ENCODE peak calls at places on chromosomes 7 and 10, in seven cellular contexts. O is dorsolateral prefrontal cortex, I is IMR-90, X is aorta, A is foreskin fibroblast, G is fibroblast of pulmonary artery, J is NB4. T is an unnamed sample.

GRCh38 chr7:100088621-100089457 is at the start of gene COPS6:
- DNase-seq in O (peak), I (peak), X (peak), A (peak), G (peak), J (peak), T (peak)

GRCh38 chr7:106618480-106618879 is 42.5 kb downstream of the CCDC71L start:
- DNase-seq in O (no peak), I (peak), X (no peak), A (peak), G (peak), J (no peak), T (peak)

GRCh38 chr7:81501220-81501619 is 268.6 kb downstream of the HGF start:
- DNase-seq in O (no peak), I (peak), X (no peak), A (peak), G (peak), J (peak), T (peak)

GRCh38 chr10:93468532-93469213 is 13.5 kb downstream of the MYOF start:
- DNase-seq in O (no peak), I (peak), X (no peak), A (peak), G (peak), J (no peak), T (peak)

GRCh38 chr7:115679976-115680375 is 350.6 kb downstream of the TFEC start:
- DNase-seq in O (no peak), I (peak), X (no peak), A (peak), G (peak), J (peak), T (peak)

GRCh38 chr7:90709501-90710465 is 113.7 kb downstream of the CDK14 start:
- DNase-seq in O (peak), I (peak), X (no peak), A (peak), G (peak), J (no peak), T (peak)

GRCh38 chr10:33132626-33133025 is 174.6 kb upstream of the ITGB1 start:
- DNase-seq in O (no peak), I (no peak), X (no peak), A (no peak), G (no peak), J (no peak), T (peak)

GRCh38 chr10:95241533-95241932 is 47.5 kb downstream of the ACSM6 start:
- DNase-seq in O (no peak), I (no peak), X (no peak), A (no peak), G (no peak), J (no peak), T (no peak)

GRCh38 chr10:308572-309085 is 173.4 kb downstream of the ZMYND11 start:
- DNase-seq in O (no peak), I (no peak), X (no peak), A (no peak), G (no peak), J (no peak), T (no peak)

GRCh38 chr10:83301732-83302131 is 837.6 kb upstream of the GHITM start:
- DNase-seq in O (no peak), I (no peak), X (no peak), A (no peak), G (no peak), J (no peak), T (peak)

GRCh38 chr10:104028823-104029527 is 56.7 kb downstream of the COL17A1 start:
- DNase-seq in O (no peak), I (no peak), X (no peak), A (no peak), G (no peak), J (no peak), T (no peak)

GRCh38 chr10:104314591-104315485 is 23.4 kb downstream of the ITPRIP start:
- DNase-seq in O (no peak), I (no peak), X (no peak), A (no peak), G (no peak), J (no peak), T (no peak)

GRCh38 chr10:125130886-125131285 is 29.5 kb downstream of the CTBP2 start:
- DNase-seq in O (no peak), I (no peak), X (peak), A (no peak), G (no peak), J (no peak), T (no peak)

GRCh38 chr10:21092683-21093524 is 195.8 kb upstream of the NEBL start:
- DNase-seq in O (no peak), I (no peak), X (no peak), A (no peak), G (peak), J (no peak), T (peak)

GRCh38 chr7:101094376-101094775 is 9.1 kb downstream of the TRIM56 start:
- DNase-seq in O (no peak), I (no peak), X (no peak), A (no peak), G (no peak), J (no peak), T (no peak)

GRCh38 chr7:43536773-43537172 is 46.1 kb upstream of the STK17A start:
- DNase-seq in O (no peak), I (no peak), X (no peak), A (no peak), G (no peak), J (no peak), T (no peak)

GRCh38 chr7:82729172-82730030 is 285.8 kb upstream of the CACNA2D1 start:
- DNase-seq in O (no peak), I (peak), X (no peak), A (peak), G (peak), J (peak), T (peak)

GRCh38 chr7:151890355-151891004 is 13.6 kb upstream of the PRKAG2 start:
- DNase-seq in O (no peak), I (no peak), X (peak), A (no peak), G (no peak), J (peak), T (no peak)

GRCh38 chr7:151888716-151889115 is 11.8 kb upstream of the PRKAG2 start:
- DNase-seq in O (no peak), I (no peak), X (no peak), A (no peak), G (no peak), J (no peak), T (no peak)

GRCh38 chr7:151889406-151890354 is 12.8 kb upstream of the PRKAG2 start:
- DNase-seq in O (no peak), I (no peak), X (peak), A (no peak), G (no peak), J (no peak), T (no peak)

GRCh38 chr7:151886783-151887182 is 9.9 kb upstream of the PRKAG2 start:
- DNase-seq in O (no peak), I (no peak), X (peak), A (no peak), G (no peak), J (no peak), T (no peak)

DNA sequence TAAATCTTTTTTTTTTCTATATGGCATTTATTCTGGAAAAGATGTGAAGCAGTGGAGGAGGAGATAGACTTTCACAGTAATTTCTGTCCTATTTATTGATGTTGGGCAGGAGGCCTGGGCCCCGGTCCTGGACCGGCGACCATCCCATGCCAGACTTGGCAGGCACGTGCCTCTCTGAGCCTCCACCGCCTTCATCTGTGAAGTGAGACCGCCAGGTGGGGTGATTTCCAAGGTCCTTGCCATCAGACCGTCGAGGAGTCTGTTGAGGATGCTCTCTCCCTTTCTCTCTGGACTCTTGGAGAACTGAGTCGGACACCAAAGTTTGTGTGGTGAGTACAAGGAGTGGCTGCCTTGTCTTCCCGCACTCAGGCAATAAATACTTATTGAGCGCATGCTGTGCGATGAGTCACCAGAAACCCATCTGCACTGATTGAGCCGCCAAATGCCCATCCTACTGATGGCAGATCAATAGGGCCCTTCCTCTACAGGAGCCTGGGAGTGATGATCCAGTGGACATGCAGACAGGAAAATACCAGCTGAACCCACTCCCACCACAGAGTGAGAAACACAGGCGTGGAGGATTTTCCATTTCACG is 11.3 kb upstream of the PRKAG2 start:
- DNase-seq in O (no peak), I (no peak), X (no peak), A (no peak), G (no peak), J (no peak), T (no peak)
- H3K4me3 ChIP-seq in O (no peak), I (no peak), X (no peak), A (no peak), G (no peak), J (no peak), T (no peak)

DNA sequence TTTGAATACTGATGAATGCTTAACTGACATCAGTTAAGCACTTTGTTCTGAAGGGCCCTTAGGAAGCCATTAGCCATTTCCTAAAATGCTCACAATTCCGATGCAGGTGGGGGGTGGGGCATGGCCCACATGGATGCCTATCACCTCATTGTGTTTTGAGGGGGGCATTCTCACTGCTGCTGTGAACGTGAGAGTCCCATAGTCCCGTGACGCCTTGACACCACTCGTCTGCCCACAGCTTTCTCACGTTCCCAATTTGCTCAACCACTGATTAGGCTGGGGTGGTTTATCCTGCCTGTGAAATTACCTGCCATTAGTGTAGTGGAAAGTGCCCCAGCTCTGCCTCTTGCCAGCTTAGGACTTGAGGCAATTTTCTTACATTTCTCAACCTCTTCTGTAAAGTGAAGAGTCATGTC is 31.9 kb downstream of the DUSP5 start:
- DNase-seq in O (no peak), I (no peak), X (no peak), A (peak), G (peak), J (no peak), T (no peak)
- H3K4me3 ChIP-seq in O (no peak), I (no peak), X (no peak), A (no peak), G (no peak), J (no peak), T (no peak)

GRCh38 chr7:18894155-18894554 is 223.3 kb downstream of the TWIST1 start:
- DNase-seq in O (no peak), I (no peak), X (no peak), A (no peak), G (no peak), J (no peak), T (no peak)

GRCh38 chr7:18893156-18893555 is 224.3 kb downstream of the TWIST1 start:
- DNase-seq in O (no peak), I (no peak), X (no peak), A (no peak), G (no peak), J (no peak), T (peak)

GRCh38 chr7:18896343-18896975 is 221.0 kb downstream of the TWIST1 start:
- DNase-seq in O (no peak), I (peak), X (no peak), A (no peak), G (no peak), J (no peak), T (no peak)

GRCh38 chr7:18890885-18891621 is 226.4 kb downstream of the TWIST1 start:
- DNase-seq in O (no peak), I (peak), X (no peak), A (no peak), G (no peak), J (no peak), T (no peak)

GRCh38 chr7:18895456-18895855 is 222.0 kb downstream of the TWIST1 start:
- DNase-seq in O (no peak), I (peak), X (no peak), A (peak), G (peak), J (no peak), T (peak)
- H3K4me3 ChIP-seq in O (no peak), I (peak), X (no peak), A (no peak), G (no peak), J (no peak), T (peak)

GRCh38 chr7:145263886-145264285 is 428.0 kb upstream of the TPK1 start:
- DNase-seq in O (no peak), I (no peak), X (no peak), A (no peak), G (no peak), J (no peak), T (no peak)
- H3K4me3 ChIP-seq in O (no peak), I (no peak), X (no peak), A (no peak), G (no peak), J (no peak), T (no peak)

DNA sequence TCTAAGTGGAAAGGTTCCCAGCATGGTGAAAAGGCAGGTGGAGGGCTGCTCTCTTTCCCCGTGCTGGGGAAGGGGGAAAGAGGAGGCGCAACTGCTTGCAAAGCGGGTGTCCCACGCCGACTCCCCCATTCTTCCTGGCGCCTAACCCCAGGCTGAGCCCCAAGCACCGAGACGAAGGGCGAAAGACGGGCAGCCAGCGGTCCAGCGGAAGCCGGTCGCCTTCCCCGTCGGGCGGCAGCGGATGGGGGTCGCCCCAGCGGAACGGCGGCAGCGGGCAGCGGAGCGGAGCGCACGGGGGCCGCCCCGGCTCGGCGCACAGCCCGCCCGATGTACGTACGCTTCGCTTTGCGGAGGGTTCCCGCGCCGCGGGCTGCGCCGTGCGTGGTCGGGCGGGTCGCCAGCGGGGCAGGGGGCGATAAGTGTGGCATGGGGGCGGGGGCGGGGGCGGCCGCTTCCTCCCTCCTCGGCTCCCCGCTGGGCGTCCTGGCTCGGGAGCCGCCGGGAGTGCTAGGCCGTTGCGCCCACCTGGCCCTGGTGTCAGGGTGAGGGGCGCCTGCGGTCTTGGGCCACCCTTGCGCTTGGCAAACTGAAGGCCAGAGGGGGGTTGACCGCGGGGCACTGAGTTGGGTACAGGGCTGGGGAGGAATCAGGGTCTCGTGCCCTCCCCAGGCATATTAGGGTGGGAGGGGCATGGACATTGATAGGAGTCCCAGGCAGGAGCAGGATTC is 35.2 kb upstream of the HSPB1 start:
- DNase-seq in O (no peak), I (no peak), X (peak), A (no peak), G (no peak), J (no peak), T (no peak)
- H3K4me3 ChIP-seq in O (no peak), I (peak), X (peak), A (no peak), G (peak), J (no peak), T (no peak)

DNA sequence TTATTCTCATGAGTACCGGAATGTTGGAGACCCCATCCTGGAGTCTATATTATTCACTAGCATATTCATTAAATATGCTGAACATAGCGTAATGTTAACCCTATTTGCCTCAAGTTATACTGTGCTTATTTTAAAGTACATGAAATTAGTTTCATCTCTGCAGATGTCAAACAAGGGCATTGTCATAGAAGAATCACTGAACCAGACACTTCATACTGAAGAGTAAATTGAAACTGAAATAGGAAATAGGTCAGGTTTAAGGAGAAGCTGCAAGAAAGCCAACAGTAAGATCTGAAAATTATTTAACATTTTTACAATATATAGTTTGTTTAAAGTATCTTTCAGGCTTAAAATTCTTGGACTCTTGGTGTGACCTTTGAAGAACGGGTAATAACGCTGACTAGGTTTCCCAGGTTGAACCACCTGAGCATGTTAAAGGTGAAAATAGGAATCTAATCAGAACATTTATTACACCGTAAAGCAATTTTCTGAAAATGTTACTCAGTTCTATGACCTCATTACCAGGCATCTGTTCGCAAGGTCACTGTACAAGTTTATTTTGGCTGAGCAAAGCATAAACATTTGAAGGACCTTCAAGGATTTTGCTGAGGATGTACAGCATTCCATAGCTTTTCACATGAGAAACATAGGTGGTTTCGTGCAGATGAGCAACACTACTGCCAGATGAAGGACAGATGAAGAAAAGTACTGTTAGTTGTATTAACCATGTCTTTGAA is 82.7 kb downstream of the REEP3 start:
- DNase-seq in O (no peak), I (peak), X (no peak), A (peak), G (no peak), J (no peak), T (no peak)
- H3K4me3 ChIP-seq in O (no peak), I (no peak), X (no peak), A (no peak), G (no peak), J (no peak), T (no peak)

GRCh38 chr10:61835069-61835908 is 66.2 kb upstream of the ARID5B start:
- DNase-seq in O (no peak), I (peak), X (no peak), A (peak), G (peak), J (peak), T (peak)
- H3K4me3 ChIP-seq in O (no peak), I (no peak), X (no peak), A (no peak), G (no peak), J (no peak), T (no peak)

DNA sequence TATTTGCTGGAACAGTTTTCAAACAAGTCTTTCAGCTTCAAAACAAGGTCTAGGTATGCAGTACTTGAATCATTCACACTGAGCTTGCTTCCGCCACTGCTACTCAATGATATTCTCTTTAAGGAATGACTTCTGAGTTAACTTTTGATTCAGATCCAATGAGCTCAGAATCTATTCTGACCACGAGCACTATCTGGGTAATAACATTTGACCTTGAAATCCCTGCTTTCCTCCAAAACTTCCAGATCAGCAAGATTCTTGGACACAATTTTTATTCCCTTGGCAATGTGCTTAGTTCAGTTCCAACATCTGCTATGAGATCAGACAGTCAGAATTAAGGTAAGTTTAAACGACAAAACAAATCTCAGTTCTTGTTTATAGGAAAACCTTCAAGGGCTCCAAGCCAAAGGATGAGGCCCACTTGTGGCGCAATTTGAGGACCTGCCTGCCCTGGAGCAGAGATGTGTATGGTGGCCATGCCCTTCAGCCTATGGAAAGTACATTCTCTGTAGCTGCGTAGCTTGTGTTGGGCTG is 87.2 kb downstream of the RNF216 start:
- DNase-seq in O (no peak), I (peak), X (no peak), A (peak), G (peak), J (no peak), T (peak)
- H3K4me3 ChIP-seq in O (no peak), I (no peak), X (no peak), A (no peak), G (no peak), J (no peak), T (no peak)

GRCh38 chr7:41882271-41882670 is 179.4 kb upstream of the INHBA start:
- DNase-seq in O (no peak), I (no peak), X (no peak), A (no peak), G (no peak), J (peak), T (no peak)
- H3K4me3 ChIP-seq in O (no peak), I (no peak), X (no peak), A (no peak), G (no peak), J (peak), T (no peak)

DNA sequence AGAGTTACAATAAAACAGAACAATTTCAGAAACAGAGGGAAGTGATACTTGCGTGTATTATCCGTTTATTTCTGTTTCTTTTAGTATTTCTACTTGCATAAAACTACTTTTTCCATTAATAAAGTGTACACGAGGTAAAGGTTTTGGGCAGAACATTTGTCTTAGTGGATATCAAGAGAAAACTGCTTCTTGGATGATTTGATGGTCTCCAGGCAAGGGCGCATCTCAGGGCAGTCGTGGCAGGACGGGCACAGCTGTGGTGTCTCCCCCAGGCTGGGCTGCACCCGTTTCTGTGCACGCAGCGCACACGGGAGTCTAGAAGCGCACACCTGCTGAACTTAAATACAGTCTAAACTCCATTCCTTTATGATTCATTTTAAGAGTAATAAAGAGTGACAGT is 23.4 kb upstream of the RNF32 start:
- DNase-seq in O (no peak), I (no peak), X (no peak), A (no peak), G (no peak), J (no peak), T (no peak)
- H3K4me3 ChIP-seq in O (peak), I (no peak), X (no peak), A (no peak), G (no peak), J (no peak), T (no peak)

T was measured in epithelial cell of esophagus.